ENCODE peak calls at places on chromosomes 5 and 9, in four cellular contexts. E, T, P and S are unnamed samples.

GRCh38 chr9:74499111-74499601 is 2.0 kb downstream of the RORB start:
- DNase-seq in T (peak), P (no peak), E (no peak), S (peak)

GRCh38 chr9:92276223-92277007 is 17.1 kb downstream of the IARS1 start:
- DNase-seq in E (no peak), T (no peak), P (no peak), S (no peak)

GRCh38 chr9:130073373-130073772 is 19.7 kb downstream of the GPR107 start:
- DNase-seq in P (no peak), T (no peak), E (no peak), S (peak)

GRCh38 chr5:24899180-24899579 is 254.4 kb upstream of the CDH10 start:
- DNase-seq in P (no peak), T (no peak), E (no peak), S (no peak)

GRCh38 chr9:92097997-92098482 is 17.2 kb downstream of the SPTLC1 start:
- DNase-seq in P (no peak), T (peak), E (peak), S (peak)

GRCh38 chr9:124800306-124801259 is 23.6 kb downstream of the OLFML2A start:
- DNase-seq in E (no peak), T (no peak), P (peak), S (no peak)

GRCh38 chr9:4934976-4935672 is 49.9 kb upstream of the JAK2 start:
- DNase-seq in P (peak), T (no peak), E (no peak), S (peak)

GRCh38 chr9:136090768-136091581 is 4.1 kb downstream of the NACC2 start:
- DNase-seq in E (no peak), T (no peak), P (no peak), S (no peak)

GRCh38 chr9:91933556-91934352 is 16.3 kb downstream of the ROR2 start:
- DNase-seq in E (no peak), P (peak), T (no peak), S (peak)